ENCODE peak calls at places on chromosomes 11 and 22, in ten cellular contexts. One of them, this sample, is unnamed.

GRCh38 chr11:326842-327580 is 6.4 kb upstream of the IFITM3 start:
- DNase-seq in heart right ventricle: peak; percentile 93
- DNase-seq in colonic mucosa: peak; percentile 73
- DNase-seq in GM13977: peak; percentile 84
- DNase-seq in HL-60: peak; percentile 50
- DNase-seq in mammary epithelial cell: no peak
- DNase-seq in ovary: peak; percentile 93
- DNase-seq in Caco-2: no peak
- DNase-seq in choroid plexus epithelial cell: peak; percentile 94
- DNase-seq in WTC11: no peak
- DNase-seq in this sample: no peak

GRCh38 chr11:21180194-21180593 is 510.8 kb downstream of the NELL1 start:
- DNase-seq in heart right ventricle: no peak
- DNase-seq in colonic mucosa: no peak
- DNase-seq in GM13977: no peak
- DNase-seq in HL-60: no peak
- DNase-seq in mammary epithelial cell: no peak
- DNase-seq in ovary: no peak
- DNase-seq in Caco-2: no peak
- DNase-seq in choroid plexus epithelial cell: no peak
- DNase-seq in WTC11: no peak
- DNase-seq in this sample: no peak

GRCh38 chr11:35259529-35259928 is 120.6 kb downstream of the CD44 start:
- DNase-seq in heart right ventricle: no peak
- DNase-seq in colonic mucosa: no peak
- DNase-seq in GM13977: no peak
- DNase-seq in HL-60: no peak
- DNase-seq in mammary epithelial cell: no peak
- DNase-seq in ovary: no peak
- DNase-seq in Caco-2: no peak
- DNase-seq in choroid plexus epithelial cell: no peak
- DNase-seq in WTC11: no peak
- DNase-seq in this sample: no peak

GRCh38 chr11:44737222-44737621 is 10.5 kb downstream of the TSPAN18 start:
- DNase-seq in heart right ventricle: no peak
- DNase-seq in colonic mucosa: no peak
- DNase-seq in GM13977: no peak
- DNase-seq in HL-60: no peak
- DNase-seq in mammary epithelial cell: no peak
- DNase-seq in ovary: no peak
- DNase-seq in Caco-2: no peak
- DNase-seq in choroid plexus epithelial cell: no peak
- DNase-seq in WTC11: no peak
- DNase-seq in this sample: no peak

GRCh38 chr11:77770629-77771028 is 49.9 kb downstream of the RSF1 start:
- DNase-seq in heart right ventricle: no peak
- DNase-seq in colonic mucosa: no peak
- DNase-seq in GM13977: no peak
- DNase-seq in HL-60: no peak
- DNase-seq in mammary epithelial cell: no peak
- DNase-seq in ovary: no peak
- DNase-seq in Caco-2: no peak
- DNase-seq in choroid plexus epithelial cell: no peak
- DNase-seq in WTC11: no peak
- DNase-seq in this sample: no peak

GRCh38 chr22:35625763-35626162 is 8.6 kb upstream of the MB start:
- DNase-seq in heart right ventricle: no peak
- DNase-seq in colonic mucosa: no peak
- DNase-seq in GM13977: no peak
- DNase-seq in HL-60: no peak
- DNase-seq in mammary epithelial cell: no peak
- DNase-seq in ovary: no peak
- DNase-seq in Caco-2: no peak
- DNase-seq in choroid plexus epithelial cell: no peak
- DNase-seq in WTC11: no peak
- DNase-seq in this sample: no peak

GRCh38 chr22:34842630-34843029 is 223.3 kb upstream of the ISX start:
- DNase-seq in heart right ventricle: no peak
- DNase-seq in colonic mucosa: no peak
- DNase-seq in GM13977: no peak
- DNase-seq in HL-60: no peak
- DNase-seq in mammary epithelial cell: no peak
- DNase-seq in ovary: no peak
- DNase-seq in Caco-2: no peak
- DNase-seq in choroid plexus epithelial cell: no peak
- DNase-seq in WTC11: peak; percentile 21
- DNase-seq in this sample: no peak

GRCh38 chr11:66315498-66315885 is 1.4 kb downstream of the CD248 start:
- DNase-seq in heart right ventricle: no peak
- DNase-seq in colonic mucosa: no peak
- DNase-seq in GM13977: no peak
- DNase-seq in HL-60: no peak
- DNase-seq in mammary epithelial cell: no peak
- DNase-seq in ovary: no peak
- DNase-seq in Caco-2: no peak
- DNase-seq in choroid plexus epithelial cell: no peak
- DNase-seq in WTC11: no peak
- DNase-seq in this sample: no peak

GRCh38 chr11:93623938-93624337 is 37.5 kb upstream of the CEP295 start:
- DNase-seq in heart right ventricle: no peak
- DNase-seq in colonic mucosa: no peak
- DNase-seq in GM13977: no peak
- DNase-seq in HL-60: no peak
- DNase-seq in mammary epithelial cell: no peak
- DNase-seq in ovary: no peak
- DNase-seq in Caco-2: no peak
- DNase-seq in choroid plexus epithelial cell: no peak
- DNase-seq in WTC11: no peak
- DNase-seq in this sample: no peak

GRCh38 chr11:86805873-86806310 is 5.5 kb downstream of the PRSS23 start:
- DNase-seq in heart right ventricle: no peak
- DNase-seq in colonic mucosa: no peak
- DNase-seq in GM13977: no peak
- DNase-seq in HL-60: no peak
- DNase-seq in mammary epithelial cell: peak; percentile 74
- DNase-seq in ovary: no peak
- DNase-seq in Caco-2: no peak
- DNase-seq in choroid plexus epithelial cell: no peak
- DNase-seq in WTC11: no peak
- DNase-seq in this sample: no peak

GRCh38 chr11:70476669-70477068 is 78.3 kb downstream of the CTTN start:
- DNase-seq in heart right ventricle: no peak
- DNase-seq in colonic mucosa: no peak
- DNase-seq in GM13977: no peak
- DNase-seq in HL-60: no peak
- DNase-seq in mammary epithelial cell: no peak
- DNase-seq in ovary: no peak
- DNase-seq in Caco-2: no peak
- DNase-seq in choroid plexus epithelial cell: no peak
- DNase-seq in WTC11: no peak
- DNase-seq in this sample: no peak

GRCh38 chr11:297666-298405 is 1.5 kb downstream of the IFITM5 start:
- DNase-seq in heart right ventricle: no peak
- DNase-seq in colonic mucosa: no peak
- DNase-seq in GM13977: no peak
- DNase-seq in HL-60: no peak
- DNase-seq in mammary epithelial cell: no peak
- DNase-seq in ovary: peak; percentile 36
- DNase-seq in Caco-2: no peak
- DNase-seq in choroid plexus epithelial cell: no peak
- DNase-seq in WTC11: peak; percentile 21
- DNase-seq in this sample: no peak

GRCh38 chr11:64851831-64852337 is 7.4 kb upstream of the CDC42BPG start:
- DNase-seq in heart right ventricle: no peak
- DNase-seq in colonic mucosa: no peak
- DNase-seq in GM13977: peak; percentile 74
- DNase-seq in HL-60: no peak
- DNase-seq in mammary epithelial cell: no peak
- DNase-seq in ovary: no peak
- DNase-seq in Caco-2: no peak
- DNase-seq in choroid plexus epithelial cell: no peak
- DNase-seq in WTC11: no peak
- DNase-seq in this sample: no peak

GRCh38 chr22:19567383-19568009 is 43.3 kb upstream of the CLDN5 start:
- DNase-seq in heart right ventricle: no peak
- DNase-seq in colonic mucosa: no peak
- DNase-seq in GM13977: no peak
- DNase-seq in HL-60: no peak
- DNase-seq in mammary epithelial cell: no peak
- DNase-seq in ovary: no peak
- DNase-seq in Caco-2: no peak
- DNase-seq in choroid plexus epithelial cell: no peak
- DNase-seq in WTC11: no peak
- DNase-seq in this sample: no peak

GRCh38 chr22:29214232-29214631 is 8.5 kb downstream of the EMID1 start:
- DNase-seq in heart right ventricle: no peak
- DNase-seq in colonic mucosa: no peak
- DNase-seq in GM13977: no peak
- DNase-seq in HL-60: no peak
- DNase-seq in mammary epithelial cell: no peak
- DNase-seq in ovary: no peak
- DNase-seq in Caco-2: no peak
- DNase-seq in choroid plexus epithelial cell: no peak
- DNase-seq in WTC11: no peak
- DNase-seq in this sample: no peak

GRCh38 chr11:68825603-68826002 is 16.1 kb downstream of the CPT1A start:
- DNase-seq in heart right ventricle: no peak
- DNase-seq in colonic mucosa: peak; percentile 85
- DNase-seq in GM13977: no peak
- DNase-seq in HL-60: peak; percentile 69
- DNase-seq in mammary epithelial cell: no peak
- DNase-seq in ovary: no peak
- DNase-seq in Caco-2: peak; percentile 74
- DNase-seq in choroid plexus epithelial cell: no peak
- DNase-seq in WTC11: peak; percentile 62
- DNase-seq in this sample: no peak

GRCh38 chr11:66844496-66845142 is 1.4 kb downstream of the RCE1 start:
- DNase-seq in heart right ventricle: no peak
- DNase-seq in colonic mucosa: no peak
- DNase-seq in GM13977: no peak
- DNase-seq in HL-60: no peak
- DNase-seq in mammary epithelial cell: no peak
- DNase-seq in ovary: peak; percentile 43
- DNase-seq in Caco-2: no peak
- DNase-seq in choroid plexus epithelial cell: peak; percentile 31
- DNase-seq in WTC11: no peak
- DNase-seq in this sample: no peak

GRCh38 chr11:30487200-30487898 is 98.8 kb downstream of the MPPED2 start:
- DNase-seq in heart right ventricle: no peak
- DNase-seq in colonic mucosa: no peak
- DNase-seq in GM13977: no peak
- DNase-seq in HL-60: peak; percentile 4
- DNase-seq in mammary epithelial cell: no peak
- DNase-seq in ovary: no peak
- DNase-seq in Caco-2: no peak
- DNase-seq in choroid plexus epithelial cell: peak; percentile 54
- DNase-seq in WTC11: no peak
- DNase-seq in this sample: no peak

GRCh38 chr11:62591448-62592215 is at the start of gene TUT1:
- DNase-seq in heart right ventricle: peak; percentile 97
- DNase-seq in colonic mucosa: peak; percentile 98
- DNase-seq in GM13977: peak; percentile 91
- DNase-seq in HL-60: peak; percentile 100
- DNase-seq in mammary epithelial cell: peak; percentile 99
- DNase-seq in ovary: peak; percentile 96
- DNase-seq in Caco-2: peak; percentile 98
- DNase-seq in choroid plexus epithelial cell: peak; percentile 100
- DNase-seq in WTC11: peak; percentile 96
- DNase-seq in this sample: peak; percentile 93
- TF ChIP-seq CTCF in heart right ventricle: peak; percentile 12
- TF ChIP-seq CTCF in colonic mucosa: no peak
- TF ChIP-seq CTCF in GM13977: no peak
- TF ChIP-seq CTCF in HL-60: no peak
- TF ChIP-seq CTCF in mammary epithelial cell: no peak
- TF ChIP-seq CTCF in ovary: no peak
- TF ChIP-seq CTCF in Caco-2: no peak
- TF ChIP-seq CTCF in choroid plexus epithelial cell: no peak
- TF ChIP-seq CTCF in WTC11: no peak
- TF ChIP-seq CTCF in this sample: peak; percentile 6

GRCh38 chr11:106552694-106553203 is 465.5 kb downstream of the GUCY1A2 start:
- DNase-seq in heart right ventricle: no peak
- DNase-seq in colonic mucosa: no peak
- DNase-seq in GM13977: no peak
- DNase-seq in HL-60: no peak
- DNase-seq in mammary epithelial cell: no peak
- DNase-seq in ovary: no peak
- DNase-seq in Caco-2: no peak
- DNase-seq in choroid plexus epithelial cell: no peak
- DNase-seq in WTC11: peak; percentile 29
- DNase-seq in this sample: no peak
- TF ChIP-seq CTCF in heart right ventricle: no peak
- TF ChIP-seq CTCF in colonic mucosa: no peak
- TF ChIP-seq CTCF in GM13977: no peak
- TF ChIP-seq CTCF in HL-60: no peak
- TF ChIP-seq CTCF in mammary epithelial cell: no peak
- TF ChIP-seq CTCF in ovary: no peak
- TF ChIP-seq CTCF in Caco-2: no peak
- TF ChIP-seq CTCF in choroid plexus epithelial cell: no peak
- TF ChIP-seq CTCF in WTC11: no peak
- TF ChIP-seq CTCF in this sample: peak; percentile 22

DNA sequence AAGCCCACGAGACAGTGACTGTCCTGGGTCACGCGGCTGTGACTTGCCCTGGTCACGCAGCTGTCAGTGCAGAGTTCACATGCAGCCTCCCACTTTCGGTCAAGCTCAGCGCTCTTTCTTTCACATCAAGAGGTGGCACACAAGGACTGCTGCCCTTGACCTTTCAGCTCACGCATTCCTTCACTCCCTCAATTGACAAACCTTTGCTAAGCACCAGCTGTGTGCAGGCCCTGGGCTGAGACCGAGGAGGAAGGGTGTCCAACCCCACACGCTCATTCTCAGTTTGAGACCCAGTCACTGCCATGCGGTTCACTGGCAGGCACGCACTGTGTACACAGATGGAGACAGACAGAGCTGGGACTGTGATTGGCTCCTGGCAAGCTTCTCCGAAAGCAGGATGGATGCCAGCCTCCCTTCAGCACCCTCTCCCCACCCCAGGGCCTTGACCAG is 70.3 kb downstream of the SCUBE1 start:
- DNase-seq in heart right ventricle: no peak
- DNase-seq in colonic mucosa: no peak
- DNase-seq in GM13977: no peak
- DNase-seq in HL-60: no peak
- DNase-seq in mammary epithelial cell: no peak
- DNase-seq in ovary: peak; percentile 76
- DNase-seq in Caco-2: peak; percentile 21
- DNase-seq in choroid plexus epithelial cell: no peak
- DNase-seq in WTC11: peak; percentile 29
- DNase-seq in this sample: no peak
- TF ChIP-seq CTCF in heart right ventricle: no peak
- TF ChIP-seq CTCF in colonic mucosa: no peak
- TF ChIP-seq CTCF in GM13977: no peak
- TF ChIP-seq CTCF in HL-60: no peak
- TF ChIP-seq CTCF in mammary epithelial cell: no peak
- TF ChIP-seq CTCF in ovary: no peak
- TF ChIP-seq CTCF in Caco-2: no peak
- TF ChIP-seq CTCF in choroid plexus epithelial cell: no peak
- TF ChIP-seq CTCF in WTC11: no peak
- TF ChIP-seq CTCF in this sample: no peak

DNA sequence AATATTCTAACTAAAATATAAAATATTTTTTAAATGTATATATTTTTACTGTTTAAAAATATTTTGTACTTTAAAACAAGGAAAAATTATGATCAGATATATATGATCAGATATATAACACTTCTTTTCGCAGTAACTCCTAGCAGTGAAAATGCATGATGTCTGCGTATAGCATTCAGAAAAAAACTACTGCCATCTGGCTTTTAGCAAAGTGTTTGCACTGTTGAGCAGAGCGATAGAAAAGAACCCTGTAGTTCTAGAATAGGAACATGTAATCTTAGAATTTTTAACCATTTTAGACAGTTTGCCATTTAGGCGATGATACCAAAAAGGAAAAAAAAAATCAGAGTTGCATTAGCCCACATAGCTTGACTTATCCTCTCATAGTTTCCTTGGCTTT is 370.4 kb upstream of the ANO3 start:
- DNase-seq in heart right ventricle: no peak
- DNase-seq in colonic mucosa: no peak
- DNase-seq in GM13977: no peak
- DNase-seq in HL-60: no peak
- DNase-seq in mammary epithelial cell: no peak
- DNase-seq in ovary: no peak
- DNase-seq in Caco-2: no peak
- DNase-seq in choroid plexus epithelial cell: peak; percentile 22
- DNase-seq in WTC11: no peak
- DNase-seq in this sample: no peak
- TF ChIP-seq CTCF in heart right ventricle: peak; percentile 27
- TF ChIP-seq CTCF in colonic mucosa: peak; percentile 18
- TF ChIP-seq CTCF in GM13977: no peak
- TF ChIP-seq CTCF in HL-60: no peak
- TF ChIP-seq CTCF in mammary epithelial cell: no peak
- TF ChIP-seq CTCF in ovary: no peak
- TF ChIP-seq CTCF in Caco-2: no peak
- TF ChIP-seq CTCF in choroid plexus epithelial cell: peak; percentile 48
- TF ChIP-seq CTCF in WTC11: no peak
- TF ChIP-seq CTCF in this sample: peak; percentile 19